ENCODE peak calls at places on chromosomes 5 and 9, in nine cellular contexts. One of them, this sample, is unnamed.
A peak's percentile ranks its signal among the peaks of the same experiment; 100 is the strongest.

GRCh38 chr5:9361835-9362234 is 184.0 kb downstream of the SEMA5A start:
- DNase-seq in LHCN-M2: peak; percentile 79
- DNase-seq in G401: peak; percentile 22
- DNase-seq in GM13977: peak; percentile 72
- DNase-seq in uterus: peak; percentile 22
- DNase-seq in epithelial cell of esophagus: peak; percentile 86
- DNase-seq in cardiac muscle cell: peak; percentile 82
- DNase-seq in sciatic nerve: no peak
- DNase-seq in M059J: peak; percentile 70
- DNase-seq in this sample: peak; percentile 39

GRCh38 chr5:56314536-56314935 is 81.4 kb upstream of the ANKRD55 start:
- DNase-seq in LHCN-M2: no peak
- DNase-seq in sciatic nerve: no peak
- DNase-seq in epithelial cell of esophagus: peak; percentile 23
- DNase-seq in cardiac muscle cell: peak; percentile 60
- DNase-seq in GM13977: peak; percentile 58
- DNase-seq in G401: no peak
- DNase-seq in M059J: no peak
- DNase-seq in uterus: peak; percentile 46
- DNase-seq in this sample: no peak

GRCh38 chr5:168706655-168707069 is 127.5 kb upstream of the PANK3 start:
- DNase-seq in LHCN-M2: peak; percentile 29
- DNase-seq in cardiac muscle cell: peak; percentile 55
- DNase-seq in sciatic nerve: no peak
- DNase-seq in M059J: peak; percentile 57
- DNase-seq in G401: peak; percentile 94
- DNase-seq in GM13977: peak; percentile 37
- DNase-seq in uterus: no peak
- DNase-seq in epithelial cell of esophagus: peak; percentile 69
- DNase-seq in this sample: peak; percentile 19

GRCh38 chr9:35862328-35862727 is 7.9 kb downstream of the OR13J1 start:
- DNase-seq in epithelial cell of esophagus: no peak
- DNase-seq in sciatic nerve: no peak
- DNase-seq in uterus: no peak
- DNase-seq in cardiac muscle cell: no peak
- DNase-seq in G401: no peak
- DNase-seq in LHCN-M2: no peak
- DNase-seq in M059J: no peak
- DNase-seq in GM13977: no peak
- DNase-seq in this sample: no peak

GRCh38 chr5:73299017-73299630 is 126.1 kb downstream of the TMEM174 start:
- DNase-seq in M059J: peak; percentile 62
- DNase-seq in LHCN-M2: no peak
- DNase-seq in GM13977: peak; percentile 48
- DNase-seq in cardiac muscle cell: no peak
- DNase-seq in epithelial cell of esophagus: peak; percentile 28
- DNase-seq in uterus: no peak
- DNase-seq in sciatic nerve: peak; percentile 70
- DNase-seq in G401: no peak
- DNase-seq in this sample: no peak

GRCh38 chr5:172707285-172708182 is 63.5 kb downstream of the DUSP1 start:
- DNase-seq in LHCN-M2: peak; percentile 61
- DNase-seq in epithelial cell of esophagus: peak; percentile 79
- DNase-seq in uterus: peak; percentile 22
- DNase-seq in M059J: peak; percentile 79
- DNase-seq in cardiac muscle cell: peak; percentile 75
- DNase-seq in G401: peak; percentile 31
- DNase-seq in GM13977: no peak
- DNase-seq in sciatic nerve: no peak
- DNase-seq in this sample: peak; percentile 7

GRCh38 chr9:82109626-82110025 is 121.1 kb downstream of the SPATA31D1 start:
- DNase-seq in LHCN-M2: no peak
- DNase-seq in sciatic nerve: no peak
- DNase-seq in epithelial cell of esophagus: no peak
- DNase-seq in G401: no peak
- DNase-seq in cardiac muscle cell: no peak
- DNase-seq in M059J: no peak
- DNase-seq in GM13977: no peak
- DNase-seq in uterus: no peak
- DNase-seq in this sample: no peak

GRCh38 chr5:5141625-5142527 is 1.7 kb downstream of the ADAMTS16 start:
- DNase-seq in epithelial cell of esophagus: peak; percentile 69
- DNase-seq in M059J: peak; percentile 72
- DNase-seq in cardiac muscle cell: peak; percentile 71
- DNase-seq in GM13977: peak; percentile 58
- DNase-seq in LHCN-M2: peak; percentile 50
- DNase-seq in sciatic nerve: peak; percentile 76
- DNase-seq in G401: peak; percentile 89
- DNase-seq in uterus: peak; percentile 49
- DNase-seq in this sample: no peak

GRCh38 chr9:107492381-107492780 is 2.8 kb upstream of the KLF4 start:
- DNase-seq in M059J: no peak
- DNase-seq in cardiac muscle cell: no peak
- DNase-seq in LHCN-M2: no peak
- DNase-seq in G401: no peak
- DNase-seq in epithelial cell of esophagus: peak; percentile 62
- DNase-seq in uterus: no peak
- DNase-seq in sciatic nerve: no peak
- DNase-seq in GM13977: no peak
- DNase-seq in this sample: no peak

GRCh38 chr5:160188968-160189319 is 40.4 kb upstream of the FABP6 start:
- DNase-seq in cardiac muscle cell: no peak
- DNase-seq in epithelial cell of esophagus: no peak
- DNase-seq in sciatic nerve: no peak
- DNase-seq in LHCN-M2: no peak
- DNase-seq in uterus: no peak
- DNase-seq in M059J: peak; percentile 16
- DNase-seq in GM13977: no peak
- DNase-seq in G401: no peak
- DNase-seq in this sample: no peak

GRCh38 chr9:83062653-83063527 is at the start of gene RASEF:
- DNase-seq in LHCN-M2: no peak
- DNase-seq in GM13977: no peak
- DNase-seq in M059J: peak; percentile 55
- DNase-seq in cardiac muscle cell: peak; percentile 13
- DNase-seq in sciatic nerve: no peak
- DNase-seq in G401: no peak
- DNase-seq in epithelial cell of esophagus: peak; percentile 75
- DNase-seq in uterus: no peak
- DNase-seq in this sample: no peak

GRCh38 chr9:75451505-75451904 is 363.2 kb downstream of the OSTF1 start:
- DNase-seq in M059J: peak; percentile 61
- DNase-seq in LHCN-M2: peak; percentile 81
- DNase-seq in GM13977: no peak
- DNase-seq in cardiac muscle cell: no peak
- DNase-seq in G401: no peak
- DNase-seq in uterus: peak; percentile 41
- DNase-seq in epithelial cell of esophagus: no peak
- DNase-seq in sciatic nerve: no peak
- DNase-seq in this sample: no peak

GRCh38 chr5:88885043-88885442 is 2.1 kb upstream of the MEF2C start:
- DNase-seq in GM13977: no peak
- DNase-seq in LHCN-M2: no peak
- DNase-seq in G401: no peak
- DNase-seq in M059J: no peak
- DNase-seq in epithelial cell of esophagus: no peak
- DNase-seq in uterus: no peak
- DNase-seq in sciatic nerve: no peak
- DNase-seq in cardiac muscle cell: no peak
- DNase-seq in this sample: no peak

GRCh38 chr9:127908660-127908926 is 8.2 kb downstream of the ST6GALNAC4 start:
- DNase-seq in GM13977: no peak
- DNase-seq in uterus: no peak
- DNase-seq in sciatic nerve: no peak
- DNase-seq in epithelial cell of esophagus: no peak
- DNase-seq in G401: no peak
- DNase-seq in LHCN-M2: no peak
- DNase-seq in cardiac muscle cell: no peak
- DNase-seq in M059J: no peak
- DNase-seq in this sample: no peak

GRCh38 chr9:136942881-136943230 is 1.7 kb downstream of the FBXW5 start:
- DNase-seq in epithelial cell of esophagus: no peak
- DNase-seq in sciatic nerve: peak; percentile 54
- DNase-seq in M059J: no peak
- DNase-seq in cardiac muscle cell: no peak
- DNase-seq in LHCN-M2: no peak
- DNase-seq in GM13977: no peak
- DNase-seq in G401: no peak
- DNase-seq in uterus: no peak
- DNase-seq in this sample: no peak

GRCh38 chr9:98552306-98552705 is 156.4 kb downstream of the GABBR2 start:
- DNase-seq in epithelial cell of esophagus: no peak
- DNase-seq in LHCN-M2: no peak
- DNase-seq in uterus: no peak
- DNase-seq in G401: no peak
- DNase-seq in M059J: peak; percentile 92
- DNase-seq in GM13977: no peak
- DNase-seq in cardiac muscle cell: no peak
- DNase-seq in sciatic nerve: no peak
- DNase-seq in this sample: no peak